ENCODE peak calls at places on chromosomes 4 and X, in five cellular contexts. I is heart left ventricle, U is AG09309, M is RWPE2, H is psoas muscle. Z is an unnamed sample.

GRCh38 chr4:150789864-150790263 is 207.9 kb downstream of the MAB21L2 start:
- DNase-seq in M (no peak), H (no peak), U (no peak), I (no peak), Z (no peak)

GRCh38 chrX:31099536-31100090 is 27.8 kb upstream of the FTHL17 start:
- DNase-seq in M (no peak), I (no peak), U (no peak), H (no peak), Z (no peak)

GRCh38 chr4:113232194-113232593 is 182.7 kb downstream of the ANK2 start:
- DNase-seq in U (no peak), H (no peak), M (no peak), I (no peak), Z (peak)

GRCh38 chr4:163087805-163088204 is 78.9 kb downstream of the NAF1 start:
- DNase-seq in H (no peak), M (no peak), I (no peak), U (no peak), Z (no peak)

GRCh38 chrX:10756365-10756915 is 136.1 kb upstream of the MID1 start:
- DNase-seq in M (no peak), U (no peak), I (no peak), H (no peak), Z (peak)

GRCh38 chr4:121243476-121243875 is 79.4 kb upstream of the TNIP3 start:
- DNase-seq in M (no peak), I (no peak), H (no peak), U (no peak), Z (no peak)

GRCh38 chr4:10891866-10892265 is 207.3 kb upstream of the CLNK start:
- DNase-seq in I (no peak), H (no peak), U (no peak), M (no peak), Z (no peak)

GRCh38 chr4:112982677-112983076 is 66.8 kb upstream of the ANK2 start:
- DNase-seq in I (no peak), M (no peak), H (no peak), U (no peak), Z (no peak)

GRCh38 chrX:153245288-153245731 is 66.2 kb downstream of the MAGEA1 start:
- DNase-seq in M (no peak), I (no peak), U (no peak), H (no peak), Z (no peak)

GRCh38 chr4:2914220-2915126 is 48.7 kb downstream of the NOP14 start:
- DNase-seq in U (no peak), M (no peak), H (no peak), I (no peak), Z (no peak)

GRCh38 chr4:118834960-118835895 is 698 bp downstream of the SEC24D start:
- DNase-seq in U (peak), H (peak), I (peak), M (no peak), Z (peak)

GRCh38 chr4:176309772-176310171 is 10.0 kb upstream of the SPCS3 start:
- DNase-seq in U (no peak), I (no peak), M (no peak), H (no peak), Z (peak)

GRCh38 chr4:1777822-1778641 is 15.1 kb upstream of the FGFR3 start:
- DNase-seq in M (peak), H (no peak), I (no peak), U (no peak), Z (peak)

GRCh38 chr4:52665592-52665991 is 6.5 kb upstream of the USP46 start:
- DNase-seq in H (no peak), M (no peak), U (no peak), I (no peak), Z (no peak)

GRCh38 chr4:75180790-75181776 is 248.2 kb downstream of the PARM1 start:
- DNase-seq in H (no peak), I (no peak), M (no peak), U (no peak), Z (peak)

GRCh38 chrX:82218361-82218760 is 1016.5 kb downstream of the SH3BGRL start:
- DNase-seq in M (no peak), H (no peak), U (no peak), I (no peak), Z (no peak)
- TF ChIP-seq CTCF in M (peak), H (peak), U (peak), I (no peak), Z (no peak)

DNA sequence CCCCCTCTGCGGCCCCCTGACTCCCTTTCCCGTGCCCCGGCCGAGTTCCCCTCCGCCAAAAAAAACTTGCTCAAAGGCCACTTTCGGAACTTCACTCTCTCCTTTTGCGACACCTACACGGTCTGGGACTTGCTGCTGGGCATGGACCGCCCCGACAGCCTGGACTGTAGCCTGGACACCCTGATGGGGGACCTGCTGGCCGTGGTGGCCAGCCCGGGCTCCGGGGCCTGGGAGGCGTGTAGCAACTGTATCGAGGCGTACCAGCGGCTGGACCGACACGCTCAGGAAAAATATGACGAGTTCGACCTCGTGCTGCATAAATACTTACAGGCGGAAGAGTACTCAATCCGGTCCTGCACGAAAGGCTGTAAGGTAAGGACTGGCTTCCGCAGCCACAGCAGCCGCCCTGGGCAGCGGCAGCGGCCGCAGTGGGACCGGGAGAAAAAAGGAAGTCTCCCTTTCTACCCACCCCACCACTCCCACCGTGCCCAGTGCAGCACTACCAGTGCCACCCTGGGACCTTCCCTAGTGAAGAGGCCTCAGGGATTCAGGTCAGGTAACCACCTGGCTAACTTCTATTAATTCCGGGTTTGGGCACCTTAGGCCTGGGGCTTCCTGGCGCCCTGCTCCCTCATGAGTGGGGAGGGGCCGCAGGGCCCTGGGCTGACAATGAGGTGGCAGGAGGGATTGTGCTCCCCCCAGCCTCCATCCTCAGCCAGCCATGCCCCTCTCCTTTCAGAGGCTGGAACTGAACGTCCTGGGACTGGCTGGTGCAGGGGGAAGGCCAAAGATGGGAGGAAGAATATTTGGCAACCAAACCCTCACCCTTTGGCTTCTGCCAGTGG is 1.9 kb downstream of the NALF2 start:
- DNase-seq in M (no peak), H (no peak), U (no peak), I (no peak), Z (no peak)
- H3K4me3 ChIP-seq in M (no peak), H (no peak), U (no peak), I (peak), Z (no peak)

DNA sequence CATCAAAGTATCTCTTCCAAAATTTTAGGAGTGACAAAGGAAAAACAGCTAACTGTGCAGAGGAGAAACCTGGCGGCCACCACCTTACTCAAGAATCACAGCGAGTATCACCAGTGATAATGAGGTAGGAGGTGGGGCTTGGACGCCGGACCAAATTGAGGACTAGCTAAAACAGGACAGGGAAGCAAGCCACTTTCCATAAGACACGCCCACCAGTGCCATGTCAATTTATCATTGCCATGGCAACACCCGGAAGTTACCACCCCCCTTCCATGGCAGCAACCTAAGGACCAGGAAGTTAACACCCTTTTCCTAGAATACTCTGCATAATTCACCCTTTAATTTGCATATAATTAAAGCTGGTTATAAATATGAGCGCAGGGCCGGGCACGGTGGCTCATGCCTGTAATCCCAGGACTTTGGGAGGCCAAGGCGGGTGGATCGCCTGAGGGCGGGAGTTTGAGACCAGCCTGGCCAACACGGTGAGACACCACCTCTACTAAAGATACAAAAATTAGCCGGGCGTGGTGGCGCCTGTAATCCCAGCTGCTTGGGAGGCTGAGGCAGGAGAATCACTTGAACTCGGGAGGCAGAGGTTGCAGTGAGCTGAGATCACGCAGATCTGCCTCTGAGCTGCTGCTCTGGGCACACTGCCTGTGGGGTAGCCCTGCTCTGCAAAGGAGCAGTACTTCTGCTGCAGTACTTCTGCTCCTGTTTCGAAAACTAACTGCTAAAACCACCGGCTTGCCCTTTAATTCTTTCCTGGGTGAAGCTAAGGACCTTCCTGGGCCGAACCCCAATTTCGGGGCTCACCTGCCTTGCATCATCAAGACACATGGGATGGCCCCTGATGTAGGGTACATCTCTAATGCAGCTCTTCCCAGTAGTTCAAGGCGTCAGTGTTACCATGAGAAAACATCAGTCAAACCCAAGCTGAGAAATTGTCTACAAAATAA is 116.7 kb downstream of the HMX1 start:
- DNase-seq in U (no peak), M (no peak), I (no peak), H (peak), Z (no peak)
- TF ChIP-seq CTCF in U (no peak), M (no peak), I (no peak), H (no peak), Z (no peak)

GRCh38 chrX:9467181-9467580 is 2.3 kb downstream of the TBL1X start:
- DNase-seq in U (no peak), I (no peak), M (no peak), H (no peak), Z (no peak)
- H3K4me3 ChIP-seq in U (no peak), I (no peak), M (no peak), H (no peak), Z (peak)

GRCh38 chr4:140252144-140252741 is 98.3 kb upstream of the MAML3 start:
- DNase-seq in H (peak), M (no peak), I (no peak), U (no peak), Z (no peak)
- TF ChIP-seq CTCF in H (no peak), M (no peak), I (no peak), U (no peak), Z (peak)

GRCh38 chr4:41360911-41361830 is 104.4 kb downstream of the UCHL1 start:
- DNase-seq in M (no peak), H (peak), I (peak), U (no peak), Z (no peak)

GRCh38 chr4:41360214-41360910 is 103.6 kb downstream of the UCHL1 start:
- DNase-seq in I (peak), H (peak), M (peak), U (no peak), Z (no peak)

GRCh38 chr4:41358626-41359025 is 101.9 kb downstream of the UCHL1 start:
- DNase-seq in M (no peak), U (no peak), H (no peak), I (peak), Z (no peak)

GRCh38 chr4:41359069-41359769 is 102.5 kb downstream of the UCHL1 start:
- DNase-seq in U (no peak), M (no peak), H (no peak), I (no peak), Z (no peak)

DNA sequence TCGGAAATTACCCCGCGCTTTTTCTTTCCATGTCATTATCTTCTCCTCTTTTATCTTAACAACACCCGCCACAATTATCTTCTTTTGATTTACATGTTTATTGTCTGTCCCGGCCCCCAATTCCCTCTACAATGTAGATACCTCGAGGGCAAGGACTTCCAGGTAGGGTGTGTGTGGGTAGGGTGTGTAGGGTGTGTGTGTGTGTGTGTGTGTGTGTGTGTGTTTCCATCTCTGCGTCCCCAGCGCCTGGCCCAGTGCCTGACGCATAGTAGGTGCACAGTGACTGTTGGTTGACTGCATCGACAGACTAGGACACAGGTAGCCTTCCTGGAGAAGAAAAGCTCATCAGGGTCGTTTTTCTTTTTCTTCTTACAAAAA is 103.1 kb downstream of the UCHL1 start:
- DNase-seq in H (no peak), M (no peak), U (no peak), I (no peak), Z (no peak)
- H3K4me3 ChIP-seq in H (peak), M (peak), U (peak), I (peak), Z (no peak)

DNA sequence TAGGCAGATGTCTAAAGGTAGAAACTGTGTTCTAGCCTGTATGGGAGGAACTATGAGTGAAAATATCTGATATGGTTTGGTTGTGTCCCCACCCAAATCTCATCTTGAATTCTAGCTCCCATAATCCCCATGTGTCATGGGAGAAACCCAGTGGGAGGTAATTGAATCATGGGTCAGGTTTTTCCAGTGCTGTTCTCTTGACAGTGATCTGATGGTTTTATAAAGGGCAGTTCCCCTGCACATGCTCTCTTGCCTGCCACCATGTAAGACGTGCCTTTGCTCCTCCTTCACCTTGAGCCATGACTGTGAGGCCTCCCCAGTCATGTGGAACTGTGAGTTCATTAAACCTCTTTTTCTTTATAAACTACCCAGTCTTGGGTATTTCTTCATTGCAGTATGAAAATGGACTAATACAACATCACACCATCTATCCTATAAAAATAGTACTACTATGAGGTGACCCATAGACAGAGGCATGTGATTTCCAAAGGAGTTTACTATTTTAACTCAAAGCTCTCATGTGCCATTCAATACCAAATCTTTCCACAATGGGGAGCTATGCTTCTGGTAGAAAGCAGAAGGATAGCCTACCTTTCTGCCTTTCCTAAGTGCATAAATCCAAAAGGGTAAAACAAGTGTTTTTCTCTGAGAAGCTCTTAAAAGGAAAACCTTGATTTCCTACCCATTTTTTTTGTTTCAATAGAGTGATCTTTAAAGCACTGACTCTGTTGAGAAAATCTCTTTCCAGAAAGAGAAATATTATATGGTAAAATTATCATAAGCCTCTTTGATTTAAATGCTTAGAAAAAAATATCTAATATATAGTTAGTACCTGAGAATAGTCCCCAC is 38.8 kb downstream of the SEC31A start:
- DNase-seq in U (no peak), M (no peak), I (no peak), H (no peak), Z (no peak)
- TF ChIP-seq CTCF in U (peak), M (peak), I (no peak), H (peak), Z (peak)

Z was measured in brain microvascular endothelial cell.